ENCODE peak calls at places on chromosomes 2 and 18, in six cellular contexts. One of them, this sample, is unnamed.
A peak's percentile ranks its signal among the peaks of the same experiment; 100 is the strongest.

GRCh38 chr18:76838182-76838581 is 15.8 kb downstream of the ZNF236 start:
- DNase-seq in foreskin keratinocyte: no peak
- DNase-seq in right atrium auricular region: no peak
- DNase-seq in brain microvascular endothelial cell: no peak
- DNase-seq in fibroblast of mammary gland: peak; percentile 18
- DNase-seq in heart left ventricle: no peak
- DNase-seq in this sample: no peak

GRCh38 chr18:2906522-2907458 is 60.0 kb downstream of the EMILIN2 start:
- DNase-seq in fibroblast of mammary gland: no peak
- DNase-seq in foreskin keratinocyte: no peak
- DNase-seq in heart left ventricle: peak; percentile 35
- DNase-seq in right atrium auricular region: peak; percentile 56
- DNase-seq in brain microvascular endothelial cell: no peak
- DNase-seq in this sample: no peak

GRCh38 chr18:48656582-48656981 is 117.8 kb downstream of the CTIF start:
- DNase-seq in fibroblast of mammary gland: peak; percentile 18
- DNase-seq in foreskin keratinocyte: no peak
- DNase-seq in right atrium auricular region: no peak
- DNase-seq in heart left ventricle: no peak
- DNase-seq in brain microvascular endothelial cell: peak; percentile 56
- DNase-seq in this sample: no peak

GRCh38 chr2:3611611-3612010 is 16.7 kb downstream of the COLEC11 start:
- DNase-seq in heart left ventricle: no peak
- DNase-seq in right atrium auricular region: no peak
- DNase-seq in fibroblast of mammary gland: no peak
- DNase-seq in foreskin keratinocyte: no peak
- DNase-seq in brain microvascular endothelial cell: no peak
- DNase-seq in this sample: no peak

GRCh38 chr18:10318686-10318960 is 135.8 kb upstream of the APCDD1 start:
- DNase-seq in fibroblast of mammary gland: peak; percentile 21
- DNase-seq in right atrium auricular region: no peak
- DNase-seq in brain microvascular endothelial cell: no peak
- DNase-seq in foreskin keratinocyte: no peak
- DNase-seq in heart left ventricle: no peak
- DNase-seq in this sample: no peak

GRCh38 chr2:241224068-241224850 is 35.8 kb downstream of the ANO7 start:
- DNase-seq in right atrium auricular region: no peak
- DNase-seq in heart left ventricle: peak; percentile 54
- DNase-seq in fibroblast of mammary gland: peak; percentile 74
- DNase-seq in foreskin keratinocyte: no peak
- DNase-seq in brain microvascular endothelial cell: peak; percentile 52
- DNase-seq in this sample: no peak

GRCh38 chr2:53130441-53130943 is 637.1 kb upstream of the CHAC2 start:
- DNase-seq in fibroblast of mammary gland: peak; percentile 84
- DNase-seq in brain microvascular endothelial cell: peak; percentile 46
- DNase-seq in heart left ventricle: no peak
- DNase-seq in right atrium auricular region: no peak
- DNase-seq in foreskin keratinocyte: peak; percentile 35
- DNase-seq in this sample: no peak

GRCh38 chr2:140013556-140014270 is 1233.5 kb upstream of the NXPH2 start:
- DNase-seq in fibroblast of mammary gland: no peak
- DNase-seq in right atrium auricular region: no peak
- DNase-seq in foreskin keratinocyte: no peak
- DNase-seq in heart left ventricle: no peak
- DNase-seq in brain microvascular endothelial cell: no peak
- DNase-seq in this sample: no peak

GRCh38 chr2:161166538-161167409 is 6.5 kb downstream of the TANK start:
- DNase-seq in foreskin keratinocyte: peak; percentile 72
- DNase-seq in right atrium auricular region: no peak
- DNase-seq in fibroblast of mammary gland: peak; percentile 64
- DNase-seq in brain microvascular endothelial cell: no peak
- DNase-seq in heart left ventricle: no peak
- DNase-seq in this sample: no peak

GRCh38 chr2:190695739-190696138 is 46.9 kb downstream of the NAB1 start:
- DNase-seq in right atrium auricular region: no peak
- DNase-seq in fibroblast of mammary gland: peak; percentile 30
- DNase-seq in foreskin keratinocyte: no peak
- DNase-seq in brain microvascular endothelial cell: no peak
- DNase-seq in heart left ventricle: no peak
- DNase-seq in this sample: no peak

GRCh38 chr2:73368781-73369180 is 16.9 kb upstream of the ALMS1 start:
- DNase-seq in right atrium auricular region: no peak
- DNase-seq in foreskin keratinocyte: no peak
- DNase-seq in heart left ventricle: no peak
- DNase-seq in fibroblast of mammary gland: no peak
- DNase-seq in brain microvascular endothelial cell: no peak
- DNase-seq in this sample: no peak

GRCh38 chr2:103169856-103170255 is 408.0 kb downstream of the TMEM182 start:
- DNase-seq in brain microvascular endothelial cell: no peak
- DNase-seq in heart left ventricle: no peak
- DNase-seq in right atrium auricular region: no peak
- DNase-seq in fibroblast of mammary gland: no peak
- DNase-seq in foreskin keratinocyte: no peak
- DNase-seq in this sample: no peak

GRCh38 chr2:103179800-103180199 is 418.0 kb downstream of the TMEM182 start:
- DNase-seq in heart left ventricle: no peak
- DNase-seq in fibroblast of mammary gland: no peak
- DNase-seq in brain microvascular endothelial cell: no peak
- DNase-seq in right atrium auricular region: no peak
- DNase-seq in foreskin keratinocyte: no peak
- DNase-seq in this sample: no peak

GRCh38 chr2:103172821-103173220 is 411.0 kb downstream of the TMEM182 start:
- DNase-seq in fibroblast of mammary gland: no peak
- DNase-seq in foreskin keratinocyte: no peak
- DNase-seq in brain microvascular endothelial cell: no peak
- DNase-seq in right atrium auricular region: no peak
- DNase-seq in heart left ventricle: no peak
- DNase-seq in this sample: no peak

GRCh38 chr2:103176289-103176915 is 414.6 kb downstream of the TMEM182 start:
- DNase-seq in foreskin keratinocyte: no peak
- DNase-seq in fibroblast of mammary gland: no peak
- DNase-seq in right atrium auricular region: no peak
- DNase-seq in brain microvascular endothelial cell: no peak
- DNase-seq in heart left ventricle: no peak
- DNase-seq in this sample: no peak

DNA sequence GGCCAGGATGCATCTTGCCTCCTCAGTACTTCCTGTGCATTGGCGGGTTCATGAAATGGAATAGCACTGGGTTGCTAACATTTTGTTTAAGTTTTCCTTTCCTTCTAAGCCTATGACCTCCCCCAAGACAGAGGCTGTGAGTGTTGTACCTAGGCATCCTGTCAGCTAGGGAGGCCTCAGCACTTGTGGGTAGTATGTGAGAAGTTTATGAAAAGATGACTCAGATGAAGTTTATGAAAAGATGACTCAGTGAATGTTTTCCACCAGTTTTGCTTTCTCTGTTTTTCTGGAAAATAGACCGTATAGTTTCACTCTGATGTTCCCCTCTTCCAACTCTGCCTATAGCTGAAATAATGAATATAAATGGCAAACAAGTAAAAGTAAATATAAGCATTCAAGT is 412.9 kb downstream of the TMEM182 start:
- DNase-seq in fibroblast of mammary gland: no peak
- DNase-seq in brain microvascular endothelial cell: no peak
- DNase-seq in right atrium auricular region: no peak
- DNase-seq in foreskin keratinocyte: no peak
- DNase-seq in heart left ventricle: no peak
- DNase-seq in this sample: no peak
- TF ChIP-seq CTCF in fibroblast of mammary gland: no peak
- TF ChIP-seq CTCF in brain microvascular endothelial cell: no peak
- TF ChIP-seq CTCF in right atrium auricular region: no peak
- TF ChIP-seq CTCF in foreskin keratinocyte: no peak
- TF ChIP-seq CTCF in heart left ventricle: no peak
- TF ChIP-seq CTCF in this sample: no peak

GRCh38 chr2:55156326-55156725 is 75.8 kb downstream of the CLHC1 start:
- DNase-seq in heart left ventricle: no peak
- DNase-seq in brain microvascular endothelial cell: no peak
- DNase-seq in right atrium auricular region: no peak
- DNase-seq in foreskin keratinocyte: no peak
- DNase-seq in fibroblast of mammary gland: peak; percentile 48
- DNase-seq in this sample: no peak

GRCh38 chr2:55159037-55159651 is 72.9 kb downstream of the CLHC1 start:
- DNase-seq in heart left ventricle: peak; percentile 74
- DNase-seq in fibroblast of mammary gland: no peak
- DNase-seq in foreskin keratinocyte: no peak
- DNase-seq in brain microvascular endothelial cell: no peak
- DNase-seq in right atrium auricular region: no peak
- DNase-seq in this sample: no peak

GRCh38 chr2:55158111-55158814 is 73.8 kb downstream of the CLHC1 start:
- DNase-seq in heart left ventricle: no peak
- DNase-seq in foreskin keratinocyte: no peak
- DNase-seq in fibroblast of mammary gland: no peak
- DNase-seq in right atrium auricular region: no peak
- DNase-seq in brain microvascular endothelial cell: no peak
- DNase-seq in this sample: no peak

GRCh38 chr2:55155764-55156221 is 76.3 kb downstream of the CLHC1 start:
- DNase-seq in heart left ventricle: no peak
- DNase-seq in fibroblast of mammary gland: peak; percentile 53
- DNase-seq in right atrium auricular region: no peak
- DNase-seq in brain microvascular endothelial cell: peak; percentile 57
- DNase-seq in foreskin keratinocyte: no peak
- DNase-seq in this sample: no peak

DNA sequence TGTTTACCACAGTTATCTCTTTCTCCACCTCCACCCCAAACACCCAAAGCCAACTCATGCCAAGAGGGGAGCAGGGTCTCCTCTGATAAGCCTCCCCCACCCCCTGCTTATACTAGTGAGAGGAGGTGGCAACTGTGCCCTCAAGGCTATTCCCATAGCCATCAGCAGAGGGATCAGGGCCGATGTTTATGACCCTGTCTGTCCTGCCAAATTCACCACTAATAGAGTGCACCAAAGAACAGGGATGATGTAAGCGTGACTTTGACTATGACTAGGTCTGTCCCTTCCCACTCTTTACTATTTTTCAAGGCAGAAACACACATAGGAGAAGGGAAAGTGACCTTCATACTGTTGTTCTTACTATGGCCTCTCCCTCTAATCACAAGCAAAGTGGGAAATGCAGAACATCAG is 74.6 kb downstream of the CLHC1 start:
- DNase-seq in foreskin keratinocyte: no peak
- DNase-seq in fibroblast of mammary gland: peak; percentile 84
- DNase-seq in heart left ventricle: no peak
- DNase-seq in brain microvascular endothelial cell: no peak
- DNase-seq in right atrium auricular region: no peak
- DNase-seq in this sample: no peak
- TF ChIP-seq CTCF in foreskin keratinocyte: no peak
- TF ChIP-seq CTCF in fibroblast of mammary gland: peak; percentile 26
- TF ChIP-seq CTCF in heart left ventricle: no peak
- TF ChIP-seq CTCF in brain microvascular endothelial cell: peak; percentile 16
- TF ChIP-seq CTCF in right atrium auricular region: no peak
- TF ChIP-seq CTCF in this sample: no peak

DNA sequence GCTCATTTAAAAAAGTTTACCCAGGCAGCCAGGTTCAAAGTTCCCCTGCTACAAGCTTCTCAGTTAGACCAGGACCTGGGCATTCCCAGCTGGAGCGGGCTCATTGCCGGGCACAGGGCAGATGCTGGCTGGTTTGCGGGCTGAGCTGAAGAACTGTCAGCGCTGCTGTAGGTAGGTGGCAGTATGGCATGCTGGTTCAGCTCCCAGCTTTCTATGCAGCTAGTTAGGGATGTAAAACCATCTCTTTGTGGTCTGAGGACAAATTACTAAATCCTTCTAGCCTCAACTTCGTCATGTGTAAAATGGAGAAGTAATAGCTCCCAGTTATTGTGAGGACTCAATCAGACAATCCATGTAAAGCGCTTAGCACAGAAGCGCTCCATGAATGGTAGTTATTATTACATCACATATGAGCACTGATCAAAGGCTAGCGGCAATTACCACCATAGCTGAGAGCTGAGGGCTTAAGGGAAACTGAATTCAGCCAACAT is 2.4 kb upstream of the LDLRAD4 start:
- DNase-seq in heart left ventricle: peak; percentile 77
- DNase-seq in brain microvascular endothelial cell: peak; percentile 55
- DNase-seq in foreskin keratinocyte: peak; percentile 20
- DNase-seq in fibroblast of mammary gland: peak; percentile 54
- DNase-seq in right atrium auricular region: peak; percentile 89
- DNase-seq in this sample: no peak
- TF ChIP-seq CTCF in heart left ventricle: peak; percentile 69
- TF ChIP-seq CTCF in brain microvascular endothelial cell: peak; percentile 78
- TF ChIP-seq CTCF in foreskin keratinocyte: peak; percentile 64
- TF ChIP-seq CTCF in fibroblast of mammary gland: peak; percentile 48
- TF ChIP-seq CTCF in right atrium auricular region: peak; percentile 61
- TF ChIP-seq CTCF in this sample: peak; percentile 70

GRCh38 chr18:54222922-54223567 is 1.4 kb downstream of the MBD2 start:
- DNase-seq in foreskin keratinocyte: no peak
- DNase-seq in fibroblast of mammary gland: no peak
- DNase-seq in brain microvascular endothelial cell: no peak
- DNase-seq in right atrium auricular region: no peak
- DNase-seq in heart left ventricle: no peak
- DNase-seq in this sample: no peak
- TF ChIP-seq CTCF in foreskin keratinocyte: peak; percentile 74
- TF ChIP-seq CTCF in fibroblast of mammary gland: no peak
- TF ChIP-seq CTCF in brain microvascular endothelial cell: no peak
- TF ChIP-seq CTCF in right atrium auricular region: no peak
- TF ChIP-seq CTCF in heart left ventricle: no peak
- TF ChIP-seq CTCF in this sample: no peak

GRCh38 chr18:54871231-54871630 is 43.0 kb downstream of the RAB27B start:
- DNase-seq in heart left ventricle: no peak
- DNase-seq in right atrium auricular region: no peak
- DNase-seq in fibroblast of mammary gland: no peak
- DNase-seq in brain microvascular endothelial cell: no peak
- DNase-seq in foreskin keratinocyte: no peak
- DNase-seq in this sample: no peak
- TF ChIP-seq CTCF in heart left ventricle: no peak
- TF ChIP-seq CTCF in right atrium auricular region: no peak
- TF ChIP-seq CTCF in fibroblast of mammary gland: no peak
- TF ChIP-seq CTCF in brain microvascular endothelial cell: no peak
- TF ChIP-seq CTCF in foreskin keratinocyte: no peak
- TF ChIP-seq CTCF in this sample: no peak

DNA sequence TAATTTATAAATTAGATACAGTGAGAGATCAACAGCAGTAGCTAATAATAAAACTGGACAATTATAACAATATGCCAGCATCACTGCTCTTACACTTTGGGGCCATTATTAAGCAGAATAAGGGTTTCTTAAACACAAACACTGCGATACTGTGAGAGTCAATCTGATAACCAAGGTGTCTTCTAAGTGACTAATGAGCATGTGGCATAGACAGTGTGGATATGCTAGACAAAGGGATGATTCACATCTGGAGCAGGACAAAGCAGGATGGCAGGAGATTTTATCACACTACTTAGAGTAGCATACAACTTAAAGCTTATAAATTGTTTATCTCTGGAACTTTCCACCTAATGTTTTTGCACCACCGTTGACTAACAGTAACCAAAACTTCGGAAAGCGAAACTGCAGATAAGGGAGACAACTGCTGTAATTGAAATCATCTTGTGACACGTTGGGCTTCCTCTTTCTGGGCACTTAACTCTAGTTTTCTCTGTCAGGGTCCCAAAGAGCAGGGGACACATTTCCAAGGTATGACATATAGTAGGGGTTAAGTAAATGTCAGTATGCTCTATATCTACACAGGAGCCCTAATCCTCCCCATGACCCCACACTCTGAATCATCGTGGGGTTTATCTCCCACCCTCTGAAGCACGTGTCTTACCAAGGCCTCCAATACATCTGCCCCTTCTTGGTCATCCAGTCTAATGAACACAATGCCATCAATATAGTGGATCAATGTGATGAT is 78.9 kb downstream of the FTCDNL1 start:
- DNase-seq in foreskin keratinocyte: no peak
- DNase-seq in heart left ventricle: no peak
- DNase-seq in brain microvascular endothelial cell: no peak
- DNase-seq in right atrium auricular region: no peak
- DNase-seq in fibroblast of mammary gland: no peak
- DNase-seq in this sample: no peak
- TF ChIP-seq CTCF in foreskin keratinocyte: no peak
- TF ChIP-seq CTCF in heart left ventricle: no peak
- TF ChIP-seq CTCF in brain microvascular endothelial cell: no peak
- TF ChIP-seq CTCF in right atrium auricular region: no peak
- TF ChIP-seq CTCF in fibroblast of mammary gland: no peak
- TF ChIP-seq CTCF in this sample: no peak